ENCODE peak calls at places on chromosome 2, in eight cellular contexts. O, X, Q, B, L, N, R and I are unnamed samples.

GRCh38 chr2:96954490-96954846 is 31.9 kb downstream of the FAM178B start:
- DNase-seq in O (no peak), X (no peak), R (no peak), Q (no peak), B (no peak), L (peak), N (no peak), I (no peak)

GRCh38 chr2:43332653-43333052 is 106.2 kb upstream of the ZFP36L2 start:
- DNase-seq in L (no peak), B (no peak), N (no peak), X (no peak), Q (no peak), O (no peak), R (no peak), I (no peak)

GRCh38 chr2:241122376-241123002 is 20.4 kb upstream of the MTERF4 start:
- DNase-seq in L (no peak), B (no peak), O (no peak), Q (no peak), X (no peak), R (no peak), N (no peak), I (no peak)

GRCh38 chr2:222672068-222672401 is 577 bp downstream of the MOGAT1 start:
- DNase-seq in N (no peak), Q (no peak), R (no peak), X (no peak), O (no peak), B (no peak), L (no peak), I (no peak)

GRCh38 chr2:192500550-192501200 is 305.9 kb upstream of the TMEFF2 start:
- DNase-seq in N (peak), X (no peak), O (no peak), R (no peak), L (no peak), Q (peak), B (no peak), I (no peak)

GRCh38 chr2:32977228-32977758 is 30.5 kb downstream of the LTBP1 start:
- DNase-seq in Q (no peak), B (no peak), O (no peak), L (peak), N (no peak), R (no peak), X (no peak), I (peak)

GRCh38 chr2:209808521-209808920 is 36.9 kb downstream of the UNC80 start:
- DNase-seq in Q (no peak), X (no peak), R (no peak), N (no peak), B (no peak), L (no peak), O (no peak), I (no peak)

GRCh38 chr2:230809015-230809414 is 55.7 kb upstream of the ITM2C start:
- DNase-seq in X (no peak), R (no peak), O (no peak), N (no peak), L (no peak), Q (no peak), B (no peak), I (no peak)

GRCh38 chr2:237312021-237312755 is 101.8 kb downstream of the COL6A3 start:
- DNase-seq in R (no peak), L (no peak), B (no peak), Q (peak), X (no peak), N (peak), O (no peak), I (no peak)